ENCODE peak calls at places on chromosomes 2 and 18, in four cellular contexts. I is epithelial cell of prostate, N is iris pigment epithelial cell, E is AG20443. L is an unnamed sample.

GRCh38 chr2:39685135-39685534 is 19.4 kb downstream of the TMEM178A start:
- DNase-seq in I (no peak), N (no peak), E (no peak), L (no peak)

GRCh38 chr2:73043279-73043678 is 28.2 kb downstream of the SFXN5 start:
- DNase-seq in I (no peak), N (no peak), E (no peak), L (no peak)

GRCh38 chr18:79945118-79946042 is 6.1 kb downstream of the SLC66A2 start:
- DNase-seq in I (no peak), N (no peak), E (no peak), L (no peak)

GRCh38 chr18:48815581-48816324 is 135.0 kb downstream of the SMAD7 start:
- DNase-seq in I (no peak), N (no peak), E (no peak), L (no peak)

GRCh38 chr2:227551804-227552203 is 46.9 kb upstream of the SCYGR2 start:
- DNase-seq in I (no peak), N (no peak), E (no peak), L (no peak)

GRCh38 chr18:32801236-32801635 is 28.4 kb upstream of the KLHL14 start:
- DNase-seq in I (no peak), N (no peak), E (no peak), L (no peak)

GRCh38 chr18:49321271-49321670 is 139.2 kb downstream of the DYM start:
- DNase-seq in I (no peak), N (no peak), E (no peak), L (no peak)

GRCh38 chr2:70790079-70790963 is at the start of gene FIGLA:
- DNase-seq in I (no peak), N (peak; percentile 3), E (peak; percentile 36), L (no peak)

GRCh38 chr18:62844850-62845643 is 129.7 kb downstream of the PHLPP1 start:
- DNase-seq in I (no peak), N (no peak), E (no peak), L (no peak)

GRCh38 chr18:36179562-36180334 is 7.5 kb upstream of the MOCOS start:
- DNase-seq in I (no peak), N (peak; percentile 89), E (no peak), L (no peak)

GRCh38 chr18:23629444-23629946 is 33.2 kb downstream of the ANKRD29 start:
- DNase-seq in I (no peak), N (no peak), E (no peak), L (no peak)

GRCh38 chr18:48475635-48476549 is 62.9 kb upstream of the CTIF start:
- DNase-seq in I (no peak), N (peak; percentile 81), E (peak; percentile 81), L (no peak)

GRCh38 chr2:19362094-19362649 is 3.7 kb upstream of the OSR1 start:
- DNase-seq in I (no peak), N (peak; percentile 46), E (no peak), L (no peak)

GRCh38 chr18:74222710-74223497 is 68.9 kb downstream of the CYB5A start:
- DNase-seq in I (no peak), N (no peak), E (no peak), L (no peak)

GRCh38 chr2:98012561-98012979 is 16.8 kb upstream of the TMEM131 start:
- DNase-seq in I (no peak), N (no peak), E (no peak), L (no peak)

GRCh38 chr2:22359020-22359672 is 1025.8 kb upstream of the KLHL29 start:
- DNase-seq in I (no peak), N (no peak), E (no peak), L (no peak)

GRCh38 chr2:16525265-16525887 is 140.3 kb downstream of the CYRIA start:
- DNase-seq in I (no peak), N (peak; percentile 10), E (no peak), L (no peak)

GRCh38 chr18:76013041-76013440 is 482.0 kb downstream of the ZNF516 start:
- DNase-seq in I (no peak), N (no peak), E (no peak), L (no peak)

GRCh38 chr2:96119981-96120720 is 3.8 kb upstream of the ADRA2B start:
- DNase-seq in I (no peak), N (no peak), E (no peak), L (no peak)

GRCh38 chr2:88540346-88540745 is 86.9 kb downstream of the EIF2AK3 start:
- DNase-seq in I (peak; percentile 51), N (peak; percentile 61), E (peak; percentile 69), L (no peak)

GRCh38 chr2:46339676-46340459 is 42.7 kb downstream of the EPAS1 start:
- DNase-seq in I (no peak), N (no peak), E (no peak), L (no peak)

GRCh38 chr2:147331790-147332419 is 512.9 kb upstream of the ACVR2A start:
- DNase-seq in I (peak; percentile 3), N (peak; percentile 33), E (peak; percentile 21), L (no peak)

GRCh38 chr2:63981702-63982103 is 37.5 kb downstream of the VPS54 start:
- DNase-seq in I (no peak), N (no peak), E (no peak), L (no peak)

GRCh38 chr2:60329225-60329624 is 224.2 kb downstream of the BCL11A start:
- DNase-seq in I (no peak), N (no peak), E (no peak), L (no peak)

L was measured in keratinocyte.